ENCODE peak calls at places on chromosomes 16 and 17, in six cellular contexts. One of them, this sample, is unnamed.

GRCh38 chr17:14069251-14069981 is at the start of gene COX10:
- DNase-seq in heart right ventricle: peak
- DNase-seq in NCI-H2029 treated with DMSO at 0.1 percent for 48 hours: peak
- DNase-seq in suprapubic skin: peak
- DNase-seq in uterus: peak
- DNase-seq in ovary: peak
- DNase-seq in this sample: peak

GRCh38 chr17:17781591-17782424 is 55.0 kb downstream of the SREBF1 start:
- DNase-seq in suprapubic skin: no peak
- DNase-seq in heart right ventricle: peak
- DNase-seq in uterus: peak
- DNase-seq in NCI-H2029 treated with DMSO at 0.1 percent for 48 hours: peak
- DNase-seq in ovary: peak
- DNase-seq in this sample: peak

GRCh38 chr16:10312023-10312422 is 73.8 kb upstream of the ATF7IP2 start:
- DNase-seq in NCI-H2029 treated with DMSO at 0.1 percent for 48 hours: no peak
- DNase-seq in ovary: no peak
- DNase-seq in heart right ventricle: no peak
- DNase-seq in suprapubic skin: no peak
- DNase-seq in uterus: no peak
- DNase-seq in this sample: no peak

GRCh38 chr16:55280622-55281021 is 43.4 kb upstream of the IRX6 start:
- DNase-seq in NCI-H2029 treated with DMSO at 0.1 percent for 48 hours: no peak
- DNase-seq in suprapubic skin: no peak
- DNase-seq in heart right ventricle: no peak
- DNase-seq in uterus: no peak
- DNase-seq in ovary: no peak
- DNase-seq in this sample: no peak

GRCh38 chr16:50154369-50154947 is 1.4 kb downstream of the TENT4B start:
- DNase-seq in suprapubic skin: peak
- DNase-seq in NCI-H2029 treated with DMSO at 0.1 percent for 48 hours: no peak
- DNase-seq in ovary: no peak
- DNase-seq in heart right ventricle: peak
- DNase-seq in uterus: no peak
- DNase-seq in this sample: no peak

GRCh38 chr16:5367960-5368359 is 270.4 kb upstream of the EEF2KMT start:
- DNase-seq in suprapubic skin: no peak
- DNase-seq in heart right ventricle: no peak
- DNase-seq in uterus: no peak
- DNase-seq in ovary: no peak
- DNase-seq in NCI-H2029 treated with DMSO at 0.1 percent for 48 hours: no peak
- DNase-seq in this sample: no peak

GRCh38 chr16:70588565-70588964 is 57.8 kb upstream of the IL34 start:
- DNase-seq in ovary: no peak
- DNase-seq in NCI-H2029 treated with DMSO at 0.1 percent for 48 hours: no peak
- DNase-seq in heart right ventricle: no peak
- DNase-seq in suprapubic skin: no peak
- DNase-seq in uterus: no peak
- DNase-seq in this sample: no peak

GRCh38 chr17:15281909-15282308 is 16.8 kb upstream of the PMP22 start:
- DNase-seq in ovary: no peak
- DNase-seq in NCI-H2029 treated with DMSO at 0.1 percent for 48 hours: no peak
- DNase-seq in suprapubic skin: no peak
- DNase-seq in heart right ventricle: no peak
- DNase-seq in uterus: no peak
- DNase-seq in this sample: no peak

GRCh38 chr17:19260958-19261357 is 23.8 kb downstream of the EPN2 start:
- DNase-seq in NCI-H2029 treated with DMSO at 0.1 percent for 48 hours: no peak
- DNase-seq in suprapubic skin: no peak
- DNase-seq in uterus: peak
- DNase-seq in ovary: no peak
- DNase-seq in heart right ventricle: no peak
- DNase-seq in this sample: no peak

This sample was measured in CD4-positive, alpha-beta memory T cell.